ENCODE peak calls at places on chromosomes 1 and 21, in ten cellular contexts. I is stromal cell of bone marrow; Y is transverse colon; P is HS-27A; L is Right ventricle myocardium superior; E is effector CD4-positive, alpha-beta T cell; O is AG08395; X is WERI-Rb-1; A is left ventricle myocardium superior; M is astrocyte of the hippocampus. Q is an unnamed sample.

GRCh38 chr1:4171480-4172450 is 271.7 kb upstream of the C1orf174 start:
- DNase-seq in I (no peak), Y (no peak), P (no peak), L (peak; percentile 61), E (no peak), O (no peak), X (no peak), A (no peak), M (no peak), Q (no peak)

GRCh38 chr1:26531651-26532131 is 2.1 kb downstream of the RPS6KA1 start:
- DNase-seq in I (no peak), Y (peak; percentile 63), P (no peak), L (no peak), E (no peak), O (no peak), X (no peak), A (no peak), M (no peak), Q (no peak)

GRCh38 chr1:92784639-92785500 is at the start of gene EVI5:
- DNase-seq in I (peak; percentile 93), Y (peak; percentile 96), P (peak; percentile 97), L (peak; percentile 97), E (peak; percentile 40), O (peak; percentile 94), X (peak; percentile 97), A (peak; percentile 96), M (peak; percentile 99), Q (peak; percentile 16)

GRCh38 chr1:56948403-56949023 is 17.3 kb downstream of the C8B start:
- DNase-seq in I (no peak), Y (no peak), P (no peak), L (no peak), E (no peak), O (peak; percentile 69), X (no peak), A (no peak), M (peak; percentile 23), Q (no peak)

GRCh38 chr1:87249803-87250202 is 78.9 kb upstream of the LMO4 start:
- DNase-seq in I (no peak), Y (no peak), P (no peak), L (no peak), E (no peak), O (no peak), X (no peak), A (no peak), M (no peak), Q (no peak)

GRCh38 chr1:116372651-116373444 is at the start of gene ATP1A1:
- DNase-seq in I (peak; percentile 77), Y (peak; percentile 99), P (peak; percentile 80), L (peak; percentile 99), E (peak; percentile 97), O (peak; percentile 93), X (peak; percentile 93), A (peak; percentile 99), M (peak; percentile 98), Q (peak; percentile 95)

GRCh38 chr21:43794311-43794710 is 4.9 kb downstream of the RRP1 start:
- DNase-seq in I (no peak), Y (no peak), P (no peak), L (no peak), E (no peak), O (no peak), X (no peak), A (no peak), M (no peak), Q (no peak)

GRCh38 chr1:43711049-43711448 is 3.7 kb downstream of the ST3GAL3 start:
- DNase-seq in I (peak; percentile 68), Y (no peak), P (no peak), L (no peak), E (no peak), O (peak; percentile 58), X (no peak), A (no peak), M (peak; percentile 59), Q (no peak)

GRCh38 chr21:46003575-46004007 is 22.0 kb downstream of the COL6A1 start:
- DNase-seq in I (no peak), Y (no peak), P (no peak), L (peak; percentile 42), E (no peak), O (no peak), X (no peak), A (peak; percentile 36), M (no peak), Q (no peak)

GRCh38 chr1:108199231-108199657 is 899 bp downstream of the SLC25A24 start:
- DNase-seq in I (no peak), Y (peak; percentile 28), P (peak; percentile 31), L (no peak), E (no peak), O (peak; percentile 23), X (no peak), A (no peak), M (peak; percentile 60), Q (no peak)

GRCh38 chr21:36125513-36126121 is 9.3 kb upstream of the CBR3 start:
- DNase-seq in I (no peak), Y (peak; percentile 67), P (no peak), L (peak; percentile 57), E (peak; percentile 43), O (peak; percentile 58), X (peak; percentile 62), A (peak; percentile 55), M (peak; percentile 75), Q (peak; percentile 41)

GRCh38 chr1:194420706-194421105 is 1234.3 kb upstream of the B3GALT2 start:
- DNase-seq in I (no peak), Y (no peak), P (no peak), L (no peak), E (no peak), O (no peak), X (no peak), A (no peak), M (no peak), Q (no peak)

GRCh38 chr1:60571811-60572210 is 498.2 kb upstream of the C1orf87 start:
- DNase-seq in I (peak; percentile 7), Y (no peak), P (no peak), L (no peak), E (no peak), O (no peak), X (no peak), A (no peak), M (peak; percentile 16), Q (no peak)

GRCh38 chr1:227948493-227949260 is 945 bp upstream of the WNT9A start:
- DNase-seq in I (no peak), Y (no peak), P (no peak), L (no peak), E (no peak), O (no peak), X (no peak), A (no peak), M (no peak), Q (no peak)

GRCh38 chr1:111990878-111991760 is 1.7 kb upstream of the KCND3 start:
- DNase-seq in I (peak; percentile 23), Y (peak; percentile 72), P (peak; percentile 8), L (peak; percentile 85), E (no peak), O (peak; percentile 51), X (peak; percentile 65), A (peak; percentile 85), M (peak; percentile 81), Q (no peak)

GRCh38 chr1:161834967-161835366 is 68.8 kb downstream of the ATF6 start:
- DNase-seq in I (no peak), Y (no peak), P (no peak), L (no peak), E (no peak), O (no peak), X (no peak), A (no peak), M (no peak), Q (no peak)

GRCh38 chr1:31786366-31787060 is 22.4 kb upstream of the ADGRB2 start:
- DNase-seq in I (no peak), Y (no peak), P (no peak), L (no peak), E (no peak), O (no peak), X (peak; percentile 4), A (no peak), M (no peak), Q (no peak)

GRCh38 chr21:35291963-35292627 is 243.0 kb upstream of the RUNX1 start:
- DNase-seq in I (no peak), Y (no peak), P (no peak), L (no peak), E (no peak), O (no peak), X (no peak), A (no peak), M (peak; percentile 45), Q (no peak)

GRCh38 chr1:9397984-9398526 is 105.4 kb downstream of the SPSB1 start:
- DNase-seq in I (no peak), Y (no peak), P (no peak), L (no peak), E (no peak), O (no peak), X (no peak), A (no peak), M (peak; percentile 63), Q (no peak)

GRCh38 chr1:104706631-104707147 is 957.0 kb downstream of the AMY1C start:
- DNase-seq in I (peak; percentile 4), Y (no peak), P (no peak), L (no peak), E (no peak), O (peak; percentile 2), X (no peak), A (no peak), M (no peak), Q (no peak)

GRCh38 chr21:41564871-41565281 is 56.9 kb upstream of the TMPRSS2 start:
- DNase-seq in I (peak; percentile 62), Y (peak; percentile 72), P (no peak), L (no peak), E (no peak), O (peak; percentile 93), X (no peak), A (no peak), M (peak; percentile 40), Q (no peak)

GRCh38 chr1:204128464-204128963 is 23.3 kb downstream of the ETNK2 start:
- DNase-seq in I (no peak), Y (no peak), P (no peak), L (no peak), E (no peak), O (no peak), X (no peak), A (no peak), M (no peak), Q (no peak)

GRCh38 chr1:16181887-16182719 is 26.2 kb upstream of the EPHA2 start:
- DNase-seq in I (peak; percentile 87), Y (peak; percentile 84), P (peak; percentile 93), L (peak; percentile 87), E (no peak), O (peak; percentile 89), X (no peak), A (peak; percentile 85), M (peak; percentile 97), Q (no peak)

GRCh38 chr1:21451212-21451611 is 11.3 kb downstream of the NBPF3 start:
- DNase-seq in I (peak; percentile 32), Y (no peak), P (peak; percentile 88), L (no peak), E (no peak), O (peak; percentile 57), X (no peak), A (no peak), M (peak; percentile 53), Q (no peak)

GRCh38 chr1:92333668-92334067 is 34.8 kb downstream of the RPAP2 start:
- DNase-seq in I (no peak), Y (no peak), P (no peak), L (no peak), E (no peak), O (no peak), X (no peak), A (no peak), M (no peak), Q (no peak)

GRCh38 chr1:36525166-36525565 is 42.5 kb upstream of the CSF3R start:
- DNase-seq in I (no peak), Y (no peak), P (no peak), L (no peak), E (no peak), O (no peak), X (no peak), A (no peak), M (no peak), Q (no peak)

GRCh38 chr1:51644533-51645197 is 27.8 kb downstream of the OSBPL9 start:
- DNase-seq in I (peak; percentile 64), Y (peak; percentile 21), P (no peak), L (no peak), E (no peak), O (peak; percentile 65), X (no peak), A (peak; percentile 27), M (peak; percentile 62), Q (no peak)

GRCh38 chr1:236907205-236907604 is 97.0 kb downstream of the MT1HL1 start:
- DNase-seq in I (no peak), Y (no peak), P (no peak), L (no peak), E (no peak), O (no peak), X (peak; percentile 42), A (no peak), M (no peak), Q (no peak)

Q was measured in T-helper 2 cell.